ENCODE peak calls at places on chromosomes 5 and 9, in ten cellular contexts. U is MM.1S, Y is GM13977, P is A673, J is Peyer's patch, G is A549, N is cardiac fibroblast, W is GM23338, L is progenitor cell of endocrine pancreas, Z is BJ. T is an unnamed sample.

GRCh38 chr5:100898504-100899346 is 4.4 kb downstream of the ST8SIA4 start:
- DNase-seq in U (no peak), Y (no peak), P (no peak), J (no peak), G (no peak), N (no peak), W (no peak), L (no peak), Z (no peak), T (no peak)

GRCh38 chr5:171312129-171312819 is 3.2 kb downstream of the TLX3 start:
- DNase-seq in U (no peak), Y (no peak), P (no peak), J (no peak), G (no peak), N (no peak), W (peak), L (no peak), Z (no peak), T (no peak)

GRCh38 chr5:151451626-151452520 is 4.5 kb downstream of the SLC36A1 start:
- DNase-seq in U (no peak), Y (peak), P (no peak), J (no peak), G (peak), N (peak), W (no peak), L (no peak), Z (no peak), T (peak)

GRCh38 chr9:35664531-35665470 is at the start of gene ARHGEF39:
- DNase-seq in U (peak), Y (peak), P (peak), J (peak), G (peak), N (peak), W (peak), L (peak), Z (no peak), T (peak)

GRCh38 chr5:68419637-68420452 is 204.3 kb downstream of the PIK3R1 start:
- DNase-seq in U (no peak), Y (no peak), P (peak), J (peak), G (no peak), N (peak), W (no peak), L (no peak), Z (no peak), T (peak)

GRCh38 chr5:138999674-139000073 is 124.5 kb upstream of the LRRTM2 start:
- DNase-seq in U (no peak), Y (no peak), P (no peak), J (no peak), G (no peak), N (no peak), W (no peak), L (no peak), Z (no peak), T (no peak)

GRCh38 chr5:1338196-1338490 is 6.8 kb downstream of the CLPTM1L start:
- DNase-seq in U (no peak), Y (no peak), P (no peak), J (peak), G (no peak), N (no peak), W (no peak), L (no peak), Z (no peak), T (no peak)

GRCh38 chr9:134644715-134645606 is 3.4 kb downstream of the COL5A1 start:
- DNase-seq in U (no peak), Y (no peak), P (peak), J (no peak), G (peak), N (peak), W (no peak), L (no peak), Z (peak), T (peak)

GRCh38 chr9:134166374-134166773 is 2.0 kb upstream of the RNU6ATAC start:
- DNase-seq in U (no peak), Y (no peak), P (no peak), J (no peak), G (no peak), N (no peak), W (no peak), L (no peak), Z (no peak), T (no peak)

GRCh38 chr5:81750308-81751008 is 439 bp downstream of the SSBP2 start:
- DNase-seq in U (peak), Y (peak), P (no peak), J (no peak), G (peak), N (no peak), W (peak), L (no peak), Z (no peak), T (no peak)

GRCh38 chr5:10424124-10424731 is 17.5 kb upstream of the ROPN1L start:
- DNase-seq in U (no peak), Y (no peak), P (peak), J (no peak), G (peak), N (peak), W (peak), L (no peak), Z (no peak), T (peak)

GRCh38 chr9:4048441-4048840 is 251.4 kb downstream of the GLIS3 start:
- DNase-seq in U (peak), Y (no peak), P (peak), J (no peak), G (peak), N (peak), W (peak), L (no peak), Z (peak), T (peak)
- TF ChIP-seq CTCF in U (peak), Y (no peak), P (peak), J (no peak), G (peak), N (peak), W (peak), L (peak), Z (peak), T (peak)

DNA sequence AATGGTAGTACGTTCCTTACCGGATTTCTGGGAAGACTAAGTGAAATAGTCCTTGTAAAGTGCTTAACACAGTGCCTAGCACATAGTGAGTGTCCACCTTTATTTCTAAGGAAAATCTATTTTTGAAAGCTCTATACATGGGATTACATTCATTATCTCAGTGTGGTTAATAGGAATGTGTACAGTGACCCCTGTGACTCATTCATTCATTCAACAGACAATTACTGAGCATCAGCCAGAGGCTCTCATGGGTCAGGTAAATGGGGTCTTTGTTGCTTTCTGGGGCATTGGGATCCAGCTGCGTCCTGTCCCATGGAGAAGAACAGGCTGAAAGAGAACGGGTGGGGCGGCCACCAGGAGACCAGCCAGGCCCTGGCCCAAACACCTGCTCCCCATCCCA is 226.2 kb upstream of the TBC1D2 start:
- DNase-seq in U (no peak), Y (no peak), P (no peak), J (no peak), G (no peak), N (no peak), W (no peak), L (no peak), Z (no peak), T (no peak)
- TF ChIP-seq CTCF in U (no peak), Y (no peak), P (no peak), J (no peak), G (no peak), N (no peak), W (no peak), L (no peak), Z (no peak), T (no peak)

GRCh38 chr5:94285984-94286383 is 332.4 kb downstream of the KIAA0825 start:
- DNase-seq in U (no peak), Y (no peak), P (no peak), J (no peak), G (no peak), N (no peak), W (no peak), L (no peak), Z (no peak), T (no peak)
- TF ChIP-seq CTCF in U (no peak), Y (no peak), P (no peak), J (no peak), G (no peak), N (no peak), W (no peak), L (no peak), Z (no peak), T (no peak)

GRCh38 chr9:22469928-22470544 is 23.4 kb downstream of the DMRTA1 start:
- DNase-seq in U (peak), Y (no peak), P (peak), J (no peak), G (peak), N (peak), W (peak), L (peak), Z (no peak), T (peak)
- TF ChIP-seq CTCF in U (peak), Y (peak), P (peak), J (no peak), G (peak), N (peak), W (peak), L (peak), Z (peak), T (peak)

DNA sequence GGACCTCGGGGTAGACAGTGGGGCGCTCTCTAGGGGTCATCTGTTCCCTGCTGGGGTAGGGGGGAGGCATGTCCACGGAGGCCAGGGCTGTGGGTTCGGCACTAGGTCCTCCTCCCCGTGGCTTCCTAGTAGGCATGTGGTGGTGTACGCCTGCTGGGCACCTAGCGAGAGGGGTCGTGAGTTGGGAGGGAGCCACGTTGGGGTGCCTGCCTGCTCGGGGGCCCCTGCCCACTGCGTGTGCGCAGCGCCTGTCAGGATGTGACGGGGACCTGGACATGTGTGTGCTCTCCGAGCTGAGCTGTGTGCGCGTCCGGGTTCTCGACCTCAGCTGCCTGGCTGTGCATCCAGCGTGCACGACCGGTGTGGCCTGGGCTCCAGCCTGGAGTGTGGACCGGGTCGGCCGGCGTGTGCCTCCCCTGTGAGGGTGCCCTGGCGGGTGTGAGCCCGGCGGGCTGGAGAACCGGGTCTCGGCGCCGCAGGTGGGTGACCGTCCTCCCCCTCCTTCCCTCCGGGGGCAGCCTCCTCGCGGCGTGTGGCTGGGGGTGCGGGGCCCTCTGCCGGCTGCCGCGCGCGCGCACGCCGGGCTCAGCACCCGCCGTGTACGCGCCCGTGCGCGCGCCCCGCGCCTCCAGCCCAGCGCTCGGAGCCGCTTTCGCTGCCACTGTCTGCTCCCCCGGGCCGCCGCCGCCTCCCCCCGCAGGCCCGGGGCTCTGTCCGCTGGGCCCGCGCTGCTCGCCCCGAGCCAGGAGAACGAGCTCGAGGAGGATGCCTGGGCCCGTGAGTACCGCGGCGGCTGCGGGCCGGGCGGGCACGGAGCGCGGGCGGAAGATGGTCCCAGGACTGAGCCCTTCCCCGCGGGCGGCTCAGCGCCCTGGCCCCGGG is at the start of gene PRR7:
- DNase-seq in U (peak), Y (peak), P (peak), J (peak), G (peak), N (peak), W (peak), L (peak), Z (no peak), T (peak)
- TF ChIP-seq CTCF in U (no peak), Y (peak), P (no peak), J (peak), G (no peak), N (no peak), W (peak), L (peak), Z (no peak), T (no peak)

DNA sequence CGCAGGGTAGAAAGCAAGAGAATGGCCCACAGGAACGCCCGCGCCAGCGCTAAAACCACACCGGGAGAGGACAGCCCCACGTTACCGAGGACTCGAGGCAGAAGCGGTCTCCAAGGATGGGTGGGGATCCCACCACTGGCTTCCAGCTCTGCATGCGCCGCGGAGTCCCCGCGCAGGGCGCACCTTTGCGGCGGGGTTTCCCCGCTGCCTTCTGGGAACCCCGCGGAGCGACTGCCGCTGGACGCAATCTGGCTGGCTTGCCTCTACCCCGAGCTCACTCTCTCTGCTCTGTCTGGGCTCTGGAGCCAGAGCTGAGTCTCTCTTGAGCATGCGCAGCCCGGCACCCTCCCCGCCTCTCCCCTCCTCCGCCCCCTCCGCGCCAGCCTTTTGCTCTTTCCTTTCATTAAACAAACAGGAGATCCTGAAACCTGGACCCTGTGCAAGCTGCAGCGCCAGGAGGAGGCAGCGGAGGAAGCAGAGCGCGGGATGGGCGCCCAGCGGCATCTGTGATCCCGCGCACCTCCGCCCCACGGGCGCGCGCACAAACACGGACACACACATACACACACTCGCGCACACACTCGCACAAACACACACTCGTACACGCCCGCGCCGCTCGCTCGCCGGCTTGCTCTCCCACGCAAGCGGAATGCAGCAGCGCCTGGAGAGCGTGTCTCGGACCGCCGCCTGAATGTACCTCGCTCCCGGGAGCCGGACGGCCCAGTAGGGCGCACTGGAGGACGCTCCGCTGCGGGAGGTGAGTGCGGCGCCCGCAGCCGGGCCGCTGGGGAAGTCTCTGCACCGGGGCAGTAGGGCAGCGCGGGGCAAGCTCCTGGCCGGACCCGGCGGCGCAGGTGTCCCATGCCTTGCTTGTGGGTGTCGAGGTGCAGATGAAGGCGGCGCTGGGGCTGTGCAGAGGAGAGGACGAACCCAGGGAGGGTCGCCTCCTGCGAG is at the start of gene PLPPR1:
- DNase-seq in U (peak), Y (no peak), P (peak), J (peak), G (peak), N (peak), W (peak), L (peak), Z (no peak), T (no peak)
- TF ChIP-seq CTCF in U (no peak), Y (no peak), P (no peak), J (no peak), G (no peak), N (no peak), W (no peak), L (peak), Z (no peak), T (no peak)

GRCh38 chr9:19967567-19968459 is 179.0 kb upstream of the SLC24A2 start:
- DNase-seq in U (no peak), Y (no peak), P (no peak), J (no peak), G (no peak), N (no peak), W (peak), L (no peak), Z (no peak), T (no peak)
- TF ChIP-seq CTCF in U (no peak), Y (no peak), P (no peak), J (no peak), G (no peak), N (no peak), W (peak), L (no peak), Z (no peak), T (no peak)

DNA sequence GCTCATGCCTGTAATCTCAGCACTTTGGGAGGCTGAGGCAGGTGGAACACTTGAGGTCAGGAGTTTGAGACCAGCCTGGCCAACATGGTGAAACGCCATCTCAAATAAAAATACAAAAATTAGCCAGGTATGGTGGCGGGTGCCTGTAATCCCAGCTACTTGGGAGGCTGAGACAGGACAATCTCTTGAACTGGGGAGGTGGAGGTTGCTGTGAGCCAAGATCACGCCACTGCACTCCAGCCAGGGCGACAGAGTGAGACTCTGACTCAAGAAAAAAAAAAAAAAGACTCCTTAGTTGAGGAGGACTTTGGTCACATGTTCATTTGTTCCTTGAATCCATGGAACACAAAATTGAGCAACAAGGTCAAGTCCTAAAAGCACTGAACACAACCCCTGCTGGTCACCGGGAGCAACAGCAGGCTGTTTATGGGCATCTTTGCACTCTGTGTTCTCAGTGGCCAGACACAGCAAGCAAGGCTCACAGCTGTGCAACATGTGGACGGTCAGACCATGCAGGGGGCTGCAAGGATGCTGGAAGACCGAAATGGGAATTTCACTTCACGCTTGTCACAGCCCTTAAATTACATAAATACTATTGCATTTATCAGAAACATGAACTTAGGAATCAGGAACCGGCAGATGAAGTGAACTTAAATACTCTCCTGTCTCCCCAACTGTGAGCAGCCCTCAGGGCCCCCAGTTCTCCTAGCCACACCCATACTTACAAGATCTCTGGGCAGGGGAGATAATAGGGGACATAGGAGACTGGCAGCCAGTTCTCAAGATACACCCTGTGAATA is 2.8 kb downstream of the GBGT1 start:
- DNase-seq in U (peak), Y (peak), P (peak), J (peak), G (peak), N (peak), W (peak), L (no peak), Z (no peak), T (peak)
- TF ChIP-seq CTCF in U (peak), Y (peak), P (peak), J (peak), G (peak), N (peak), W (peak), L (peak), Z (peak), T (peak)

GRCh38 chr9:120534266-120534665 is 45.7 kb downstream of the CDK5RAP2 start:
- DNase-seq in U (no peak), Y (no peak), P (no peak), J (no peak), G (no peak), N (no peak), W (no peak), L (no peak), Z (no peak), T (no peak)

GRCh38 chr9:120532475-120532874 is 47.5 kb downstream of the CDK5RAP2 start:
- DNase-seq in U (no peak), Y (no peak), P (peak), J (peak), G (peak), N (peak), W (no peak), L (no peak), Z (peak), T (peak)

GRCh38 chr9:120532891-120533290 is 47.1 kb downstream of the CDK5RAP2 start:
- DNase-seq in U (no peak), Y (no peak), P (no peak), J (no peak), G (no peak), N (no peak), W (no peak), L (no peak), Z (no peak), T (no peak)

GRCh38 chr9:120528834-120529233 is 51.1 kb downstream of the CDK5RAP2 start:
- DNase-seq in U (no peak), Y (no peak), P (no peak), J (no peak), G (no peak), N (no peak), W (peak), L (no peak), Z (no peak), T (no peak)

GRCh38 chr9:120531683-120532300 is 48.2 kb downstream of the CDK5RAP2 start:
- DNase-seq in U (peak), Y (peak), P (peak), J (no peak), G (peak), N (peak), W (peak), L (no peak), Z (no peak), T (peak)
- TF ChIP-seq CTCF in U (peak), Y (peak), P (peak), J (no peak), G (peak), N (peak), W (peak), L (peak), Z (peak), T (peak)